ENCODE peak calls at places on chromosomes 16 and 17, in six cellular contexts. F is lung, J is GM13977, O is AG04449, C is astrocyte of the spinal cord, X is choroid plexus epithelial cell. V is an unnamed sample.
A peak's percentile ranks its signal among the peaks of the same experiment; 100 is the strongest.

GRCh38 chr16:88325976-88326375 is 56.8 kb upstream of the ZNF469 start:
- DNase-seq in O (no peak), C (no peak), J (no peak), X (no peak), F (no peak), V (no peak)

GRCh38 chr16:86298166-86299131 is 211.9 kb upstream of the FOXF1 start:
- DNase-seq in X (peak; percentile 55), J (no peak), O (no peak), C (no peak), F (no peak), V (no peak)

GRCh38 chr16:81634380-81635121 is 144.5 kb upstream of the PLCG2 start:
- DNase-seq in C (peak; percentile 84), O (no peak), X (peak; percentile 88), F (no peak), J (no peak), V (peak; percentile 53)

GRCh38 chr17:7046127-7046724 is 2.3 kb upstream of the SLC16A11 start:
- DNase-seq in F (peak; percentile 91), J (no peak), C (no peak), X (peak; percentile 36), O (no peak), V (no peak)

GRCh38 chr16:80303691-80304090 is 237.1 kb upstream of the DYNLRB2 start:
- DNase-seq in X (no peak), F (no peak), J (no peak), O (no peak), C (no peak), V (no peak)

GRCh38 chr17:413706-414440 is 61.3 kb upstream of the RPH3AL start:
- DNase-seq in F (no peak), O (no peak), X (no peak), C (no peak), J (no peak), V (no peak)

GRCh38 chr17:37701424-37702020 is 43.3 kb downstream of the HNF1B start:
- DNase-seq in X (peak; percentile 26), C (no peak), J (peak; percentile 68), O (no peak), F (peak; percentile 61), V (no peak)

GRCh38 chr16:85755929-85756768 is 5.3 kb upstream of the C16orf74 start:
- DNase-seq in X (no peak), O (no peak), F (no peak), J (peak; percentile 84), C (peak; percentile 59), V (no peak)

GRCh38 chr17:7219812-7220592 is at the start of the genes ACADVL and DLG4:
- DNase-seq in X (peak; percentile 92), J (peak; percentile 94), C (peak; percentile 88), F (peak; percentile 91), O (no peak), V (peak; percentile 80)

GRCh38 chr17:79371984-79372383 is 238.9 kb downstream of the RBFOX3 start:
- DNase-seq in C (no peak), X (no peak), J (no peak), O (no peak), F (no peak), V (no peak)

GRCh38 chr17:57810740-57811632 is 38.9 kb downstream of the MRPS23 start:
- DNase-seq in C (peak; percentile 81), F (no peak), X (peak; percentile 86), O (no peak), J (no peak), V (peak; percentile 11)

GRCh38 chr17:40526668-40527067 is 25.2 kb upstream of the TNS4 start:
- DNase-seq in O (no peak), J (no peak), F (no peak), X (no peak), C (no peak), V (no peak)

GRCh38 chr17:50258647-50259483 is 15.4 kb upstream of the TMEM92 start:
- DNase-seq in C (peak; percentile 50), X (peak; percentile 28), J (no peak), O (no peak), F (no peak), V (no peak)

GRCh38 chr16:15553313-15554088 is 89.5 kb downstream of the MARF1 start:
- DNase-seq in X (peak; percentile 21), F (no peak), J (no peak), C (no peak), O (no peak), V (no peak)

GRCh38 chr16:27330542-27330941 is 16.8 kb downstream of the IL4R start:
- DNase-seq in J (no peak), F (peak; percentile 62), O (peak; percentile 89), X (peak; percentile 99), C (peak; percentile 97), V (peak; percentile 100)

GRCh38 chr16:73058221-73058615 is 10.3 kb upstream of the ZFHX3 start:
- DNase-seq in J (peak; percentile 89), F (no peak), O (no peak), C (no peak), X (no peak), V (no peak)

GRCh38 chr16:7513429-7513828 is 180.8 kb downstream of the RBFOX1 start:
- DNase-seq in C (no peak), J (no peak), O (no peak), F (no peak), X (no peak), V (no peak)

GRCh38 chr17:41741709-41742108 is 7.3 kb upstream of the HAP1 start:
- DNase-seq in F (no peak), X (no peak), O (no peak), C (no peak), J (no peak), V (no peak)

GRCh38 chr17:2892305-2892971 is 96.2 kb downstream of the RAP1GAP2 start:
- DNase-seq in X (peak; percentile 79), C (peak; percentile 73), F (no peak), J (no peak), O (peak; percentile 16), V (peak; percentile 75)

GRCh38 chr17:76844485-76844829 is 23.7 kb upstream of the MGAT5B start:
- DNase-seq in X (no peak), C (no peak), J (no peak), F (no peak), O (no peak), V (no peak)

DNA sequence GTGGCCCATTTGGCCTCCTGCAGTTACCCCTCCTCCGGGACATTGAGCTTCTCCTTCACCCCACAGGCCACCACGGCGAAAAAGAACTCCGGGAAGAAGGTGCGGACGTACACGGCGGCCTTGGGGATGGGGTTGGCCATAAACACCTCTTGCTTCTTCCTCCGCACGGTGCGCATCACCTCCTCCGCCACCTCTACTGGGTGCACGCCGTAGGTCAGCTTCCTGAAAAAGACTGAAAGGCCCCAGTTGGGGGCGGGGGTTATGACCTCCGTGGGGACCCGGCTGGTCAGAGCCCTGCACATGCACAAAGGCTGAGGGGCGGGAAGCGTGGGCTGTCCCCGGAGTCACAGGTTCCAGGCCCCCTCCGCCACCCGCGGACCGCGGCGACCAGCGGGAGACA is 19.9 kb downstream of the DHRS7C start:
- DNase-seq in X (no peak), C (no peak), F (no peak), O (no peak), J (no peak), V (no peak)
- TF ChIP-seq CTCF in X (no peak), C (no peak), F (no peak), O (no peak), J (no peak), V (no peak)

GRCh38 chr17:16463341-16464000 is 28.5 kb downstream of the LRRC75A start:
- DNase-seq in C (no peak), X (no peak), F (no peak), J (no peak), O (no peak), V (no peak)
- TF ChIP-seq CTCF in C (peak; percentile 33), X (peak; percentile 27), F (no peak), J (no peak), O (peak; percentile 59), V (peak; percentile 45)

GRCh38 chr17:19672009-19672837 is 23.7 kb downstream of the ALDH3A2 start:
- DNase-seq in O (no peak), F (peak; percentile 56), X (peak; percentile 14), C (no peak), J (no peak), V (no peak)
- TF ChIP-seq CTCF in O (peak; percentile 12), F (no peak), X (peak; percentile 44), C (no peak), J (no peak), V (peak; percentile 43)

GRCh38 chr16:71777329-71777728 is 31.3 kb downstream of the AP1G1 start:
- DNase-seq in F (no peak), J (no peak), X (no peak), O (no peak), C (no peak), V (no peak)

GRCh38 chr16:71781741-71782140 is 26.9 kb downstream of the AP1G1 start:
- DNase-seq in F (no peak), J (no peak), X (peak; percentile 65), O (no peak), C (peak; percentile 36), V (peak; percentile 6)

GRCh38 chr16:71780521-71781089 is 28.0 kb downstream of the AP1G1 start:
- DNase-seq in F (no peak), X (no peak), J (no peak), O (no peak), C (no peak), V (no peak)

GRCh38 chr16:71775949-71776348 is 32.7 kb downstream of the AP1G1 start:
- DNase-seq in O (no peak), F (no peak), J (peak; percentile 20), C (no peak), X (no peak), V (no peak)

GRCh38 chr16:71778780-71779179 is 29.9 kb downstream of the AP1G1 start:
- DNase-seq in O (no peak), J (no peak), C (no peak), F (no peak), X (no peak), V (no peak)
- TF ChIP-seq CTCF in O (no peak), J (no peak), C (no peak), F (no peak), X (no peak), V (no peak)

GRCh38 chr16:89357460-89357859 is 132.9 kb downstream of the ANKRD11 start:
- DNase-seq in J (no peak), F (no peak), X (no peak), C (no peak), O (no peak), V (no peak)
- TF ChIP-seq CTCF in J (peak; percentile 29), F (no peak), X (no peak), C (no peak), O (no peak), V (no peak)

GRCh38 chr16:78365376-78365775 is 265.9 kb downstream of the WWOX start:
- DNase-seq in X (no peak), O (no peak), F (no peak), C (no peak), J (no peak), V (no peak)

GRCh38 chr16:78364501-78364900 is 265.0 kb downstream of the WWOX start:
- DNase-seq in C (no peak), X (no peak), F (no peak), O (no peak), J (no peak), V (no peak)

GRCh38 chr16:78368121-78369102 is 269.0 kb downstream of the WWOX start:
- DNase-seq in F (no peak), C (no peak), X (no peak), J (no peak), O (no peak), V (no peak)

GRCh38 chr16:78362736-78363135 is 263.3 kb downstream of the WWOX start:
- DNase-seq in J (no peak), F (no peak), C (no peak), X (no peak), O (no peak), V (no peak)

DNA sequence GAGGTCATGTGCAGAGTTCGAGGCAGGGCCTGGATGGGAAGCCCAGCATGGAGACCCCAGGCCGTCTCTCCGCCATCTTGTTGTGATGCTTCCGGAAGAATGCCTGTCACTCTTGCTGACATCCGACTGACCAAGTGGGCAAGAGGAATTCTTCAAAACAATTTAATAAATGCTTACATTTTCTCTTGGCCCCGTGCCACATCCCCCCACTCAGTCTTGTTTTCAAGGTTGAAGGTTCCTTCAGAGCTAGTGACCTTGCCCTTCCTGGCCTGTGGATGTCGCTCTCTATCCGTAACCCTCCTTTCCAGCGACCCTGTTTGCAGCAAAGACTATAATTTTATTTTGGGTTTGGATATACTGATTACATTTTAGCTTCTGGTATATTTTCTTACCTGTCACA is 264.4 kb downstream of the WWOX start:
- DNase-seq in X (no peak), J (no peak), O (no peak), C (no peak), F (no peak), V (no peak)
- TF ChIP-seq CTCF in X (no peak), J (no peak), O (no peak), C (no peak), F (no peak), V (no peak)

V was measured in brain microvascular endothelial cell.